ENCODE peak calls at places on chromosomes 6 and 20, in six cellular contexts. One of them, this sample, is unnamed.

GRCh38 chr6:150667977-150668716 is 68.5 kb downstream of the PLEKHG1 start:
- DNase-seq in pancreas: peak; percentile 84
- DNase-seq in IMR-90: peak; percentile 58
- DNase-seq in AG04450: peak; percentile 2
- DNase-seq in RWPE1: peak; percentile 80
- DNase-seq in left ventricle myocardium inferior: peak; percentile 91
- DNase-seq in this sample: peak; percentile 75

GRCh38 chr6:151391471-151392428 is at the start of gene ZBTB2:
- DNase-seq in pancreas: peak; percentile 74
- DNase-seq in left ventricle myocardium inferior: peak; percentile 67
- DNase-seq in AG04450: peak; percentile 75
- DNase-seq in RWPE1: peak; percentile 53
- DNase-seq in IMR-90: peak; percentile 89
- DNase-seq in this sample: no peak

GRCh38 chr20:16397053-16397452 is 176.2 kb downstream of the KIF16B start:
- DNase-seq in AG04450: no peak
- DNase-seq in RWPE1: no peak
- DNase-seq in IMR-90: no peak
- DNase-seq in left ventricle myocardium inferior: peak; percentile 67
- DNase-seq in pancreas: no peak
- DNase-seq in this sample: no peak

GRCh38 chr6:113968472-113968871 is 2.5 kb downstream of the HDAC2 start:
- DNase-seq in AG04450: no peak
- DNase-seq in pancreas: no peak
- DNase-seq in left ventricle myocardium inferior: no peak
- DNase-seq in IMR-90: no peak
- DNase-seq in RWPE1: no peak
- DNase-seq in this sample: no peak

GRCh38 chr6:113591896-113592827 is 265.0 kb upstream of the MARCKS start:
- DNase-seq in AG04450: no peak
- DNase-seq in IMR-90: peak; percentile 31
- DNase-seq in RWPE1: no peak
- DNase-seq in left ventricle myocardium inferior: no peak
- DNase-seq in pancreas: no peak
- DNase-seq in this sample: no peak

GRCh38 chr6:43735642-43736199 is 34.3 kb upstream of the VEGFA start:
- DNase-seq in RWPE1: no peak
- DNase-seq in IMR-90: no peak
- DNase-seq in pancreas: no peak
- DNase-seq in left ventricle myocardium inferior: no peak
- DNase-seq in AG04450: no peak
- DNase-seq in this sample: no peak

GRCh38 chr6:63573140-63573898 is 1.0 kb downstream of the LOC128125822 start:
- DNase-seq in left ventricle myocardium inferior: peak; percentile 76
- DNase-seq in pancreas: peak; percentile 92
- DNase-seq in RWPE1: peak; percentile 90
- DNase-seq in AG04450: no peak
- DNase-seq in IMR-90: peak; percentile 55
- DNase-seq in this sample: peak; percentile 76

GRCh38 chr20:36106606-36107005 is 47.9 kb upstream of the EPB41L1 start:
- DNase-seq in pancreas: no peak
- DNase-seq in RWPE1: no peak
- DNase-seq in IMR-90: no peak
- DNase-seq in left ventricle myocardium inferior: no peak
- DNase-seq in AG04450: no peak
- DNase-seq in this sample: no peak

GRCh38 chr6:29845405-29846006 is 17.9 kb downstream of the HLA-G start:
- DNase-seq in left ventricle myocardium inferior: no peak
- DNase-seq in RWPE1: peak; percentile 42
- DNase-seq in AG04450: no peak
- DNase-seq in pancreas: no peak
- DNase-seq in IMR-90: no peak
- DNase-seq in this sample: peak; percentile 92

GRCh38 chr6:85675030-85675819 is 32.5 kb upstream of the SYNCRIP start:
- DNase-seq in RWPE1: peak; percentile 26
- DNase-seq in AG04450: no peak
- DNase-seq in left ventricle myocardium inferior: no peak
- DNase-seq in pancreas: no peak
- DNase-seq in IMR-90: peak; percentile 84
- DNase-seq in this sample: peak; percentile 51

GRCh38 chr20:52231230-52231746 is 39.7 kb upstream of the ZFP64 start:
- DNase-seq in pancreas: no peak
- DNase-seq in AG04450: no peak
- DNase-seq in RWPE1: no peak
- DNase-seq in IMR-90: no peak
- DNase-seq in left ventricle myocardium inferior: no peak
- DNase-seq in this sample: no peak

GRCh38 chr6:141848029-141848890 is 284.5 kb upstream of the GJE1 start:
- DNase-seq in AG04450: no peak
- DNase-seq in RWPE1: no peak
- DNase-seq in pancreas: no peak
- DNase-seq in left ventricle myocardium inferior: no peak
- DNase-seq in IMR-90: peak; percentile 1
- DNase-seq in this sample: no peak

GRCh38 chr20:58192567-58192966 is 35.9 kb downstream of the ANKRD60 start:
- DNase-seq in IMR-90: no peak
- DNase-seq in RWPE1: no peak
- DNase-seq in pancreas: no peak
- DNase-seq in left ventricle myocardium inferior: no peak
- DNase-seq in AG04450: no peak
- DNase-seq in this sample: no peak

GRCh38 chr20:40462600-40462999 is 226.4 kb downstream of the MAFB start:
- DNase-seq in pancreas: no peak
- DNase-seq in left ventricle myocardium inferior: no peak
- DNase-seq in IMR-90: no peak
- DNase-seq in RWPE1: no peak
- DNase-seq in AG04450: no peak
- DNase-seq in this sample: no peak

GRCh38 chr6:50381106-50381415 is 331.3 kb upstream of the DEFB112 start:
- DNase-seq in pancreas: no peak
- DNase-seq in AG04450: no peak
- DNase-seq in left ventricle myocardium inferior: no peak
- DNase-seq in IMR-90: no peak
- DNase-seq in RWPE1: no peak
- DNase-seq in this sample: no peak

GRCh38 chr6:54419885-54420284 is 111.6 kb downstream of the TINAG start:
- DNase-seq in left ventricle myocardium inferior: no peak
- DNase-seq in AG04450: peak; percentile 79
- DNase-seq in pancreas: no peak
- DNase-seq in IMR-90: peak; percentile 96
- DNase-seq in RWPE1: peak; percentile 70
- DNase-seq in this sample: peak; percentile 78

GRCh38 chr6:99241905-99242534 is 107.5 kb downstream of the FAXC start:
- DNase-seq in AG04450: peak; percentile 1
- DNase-seq in left ventricle myocardium inferior: no peak
- DNase-seq in RWPE1: peak; percentile 20
- DNase-seq in pancreas: no peak
- DNase-seq in IMR-90: peak; percentile 40
- DNase-seq in this sample: peak; percentile 3

GRCh38 chr6:41469156-41469950 is 76.8 kb upstream of the FOXP4 start:
- DNase-seq in AG04450: no peak
- DNase-seq in pancreas: no peak
- DNase-seq in IMR-90: no peak
- DNase-seq in RWPE1: no peak
- DNase-seq in left ventricle myocardium inferior: no peak
- DNase-seq in this sample: no peak

GRCh38 chr6:134169881-134170486 is 117.6 kb upstream of the SLC2A12 start:
- DNase-seq in pancreas: peak; percentile 47
- DNase-seq in RWPE1: no peak
- DNase-seq in AG04450: no peak
- DNase-seq in left ventricle myocardium inferior: no peak
- DNase-seq in IMR-90: peak; percentile 32
- DNase-seq in this sample: no peak

GRCh38 chr6:154488276-154488627 is 22.2 kb downstream of the CNKSR3 start:
- DNase-seq in pancreas: no peak
- DNase-seq in AG04450: no peak
- DNase-seq in IMR-90: peak; percentile 63
- DNase-seq in RWPE1: no peak
- DNase-seq in left ventricle myocardium inferior: no peak
- DNase-seq in this sample: no peak

GRCh38 chr6:4687989-4688947 is 87.9 kb upstream of the CDYL start:
- DNase-seq in left ventricle myocardium inferior: no peak
- DNase-seq in IMR-90: peak; percentile 88
- DNase-seq in AG04450: peak; percentile 42
- DNase-seq in RWPE1: peak; percentile 85
- DNase-seq in pancreas: no peak
- DNase-seq in this sample: peak; percentile 61

GRCh38 chr6:143279385-143279784 is 171.1 kb downstream of the ADAT2 start:
- DNase-seq in RWPE1: no peak
- DNase-seq in pancreas: no peak
- DNase-seq in left ventricle myocardium inferior: no peak
- DNase-seq in AG04450: no peak
- DNase-seq in IMR-90: peak; percentile 21
- DNase-seq in this sample: no peak

GRCh38 chr6:163001341-163001740 is 273.6 kb downstream of the PACRG start:
- DNase-seq in left ventricle myocardium inferior: no peak
- DNase-seq in IMR-90: no peak
- DNase-seq in AG04450: no peak
- DNase-seq in RWPE1: peak; percentile 8
- DNase-seq in pancreas: no peak
- DNase-seq in this sample: no peak

GRCh38 chr6:106442351-106442750 is 81.8 kb downstream of the CRYBG1 start:
- DNase-seq in left ventricle myocardium inferior: no peak
- DNase-seq in AG04450: no peak
- DNase-seq in pancreas: no peak
- DNase-seq in IMR-90: no peak
- DNase-seq in RWPE1: no peak
- DNase-seq in this sample: no peak

GRCh38 chr6:106444777-106445507 is 84.4 kb downstream of the CRYBG1 start:
- DNase-seq in IMR-90: peak; percentile 69
- DNase-seq in RWPE1: peak; percentile 79
- DNase-seq in AG04450: peak; percentile 32
- DNase-seq in pancreas: peak; percentile 22
- DNase-seq in left ventricle myocardium inferior: no peak
- DNase-seq in this sample: no peak

GRCh38 chr6:106434530-106434929 is 74.0 kb downstream of the CRYBG1 start:
- DNase-seq in AG04450: no peak
- DNase-seq in IMR-90: no peak
- DNase-seq in pancreas: no peak
- DNase-seq in RWPE1: no peak
- DNase-seq in left ventricle myocardium inferior: no peak
- DNase-seq in this sample: no peak

GRCh38 chr6:106439459-106439858 is 78.9 kb downstream of the CRYBG1 start:
- DNase-seq in AG04450: no peak
- DNase-seq in RWPE1: peak; percentile 33
- DNase-seq in left ventricle myocardium inferior: no peak
- DNase-seq in pancreas: no peak
- DNase-seq in IMR-90: no peak
- DNase-seq in this sample: peak; percentile 46
- H3K27ac ChIP-seq in AG04450: no peak overlapping the region
- H3K27ac ChIP-seq in RWPE1: no peak overlapping the region
- H3K27ac ChIP-seq in left ventricle myocardium inferior: no peak overlapping the region
- H3K27ac ChIP-seq in pancreas: no peak overlapping the region
- H3K27ac ChIP-seq in IMR-90: no peak overlapping the region
- H3K27ac ChIP-seq in this sample: peak overlapping the region; percentile 50

GRCh38 chr6:138105446-138105845 is 1.8 kb downstream of the PERP start:
- DNase-seq in RWPE1: peak; percentile 79
- DNase-seq in IMR-90: no peak
- DNase-seq in AG04450: no peak
- DNase-seq in left ventricle myocardium inferior: no peak
- DNase-seq in pancreas: no peak
- DNase-seq in this sample: peak; percentile 84
- H3K27ac ChIP-seq in RWPE1: no peak overlapping the region
- H3K27ac ChIP-seq in IMR-90: no peak overlapping the region
- H3K27ac ChIP-seq in AG04450: no peak overlapping the region
- H3K27ac ChIP-seq in left ventricle myocardium inferior: peak overlapping the region; percentile 90
- H3K27ac ChIP-seq in pancreas: peak overlapping the region; percentile 92
- H3K27ac ChIP-seq in this sample: peak overlapping the region; percentile 97

DNA sequence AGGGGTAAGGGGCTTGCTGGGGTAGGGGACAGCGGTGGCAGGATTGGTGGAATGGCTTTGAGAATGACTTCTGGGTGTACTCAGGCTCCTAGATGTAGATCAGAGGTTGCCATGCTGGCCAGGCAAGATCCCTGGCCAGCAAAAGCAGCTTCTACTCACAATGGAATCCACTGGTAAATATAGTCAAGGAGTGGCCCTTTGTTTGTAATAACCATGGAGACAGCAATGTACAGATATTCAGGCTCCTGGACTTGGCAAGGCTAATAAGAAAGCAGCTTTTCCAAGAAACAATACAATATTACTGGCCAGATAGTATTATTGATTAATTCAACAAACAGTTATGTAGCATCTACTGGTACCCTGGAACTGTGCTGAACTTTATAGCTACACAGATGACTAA is 37.9 kb downstream of the CDH26 start:
- DNase-seq in AG04450: no peak
- DNase-seq in RWPE1: no peak
- DNase-seq in left ventricle myocardium inferior: no peak
- DNase-seq in IMR-90: no peak
- DNase-seq in pancreas: no peak
- DNase-seq in this sample: no peak
- H3K27ac ChIP-seq in AG04450: no peak overlapping the region
- H3K27ac ChIP-seq in RWPE1: no peak overlapping the region
- H3K27ac ChIP-seq in left ventricle myocardium inferior: no peak overlapping the region
- H3K27ac ChIP-seq in IMR-90: no peak overlapping the region
- H3K27ac ChIP-seq in pancreas: no peak overlapping the region
- H3K27ac ChIP-seq in this sample: no peak overlapping the region

GRCh38 chr20:10665791-10666190 is 8.0 kb downstream of the JAG1 start:
- DNase-seq in pancreas: peak; percentile 30
- DNase-seq in IMR-90: peak; percentile 30
- DNase-seq in left ventricle myocardium inferior: no peak
- DNase-seq in AG04450: no peak
- DNase-seq in RWPE1: peak; percentile 43
- DNase-seq in this sample: no peak

GRCh38 chr20:10666221-10667076 is 7.3 kb downstream of the JAG1 start:
- DNase-seq in IMR-90: no peak
- DNase-seq in pancreas: no peak
- DNase-seq in AG04450: no peak
- DNase-seq in left ventricle myocardium inferior: no peak
- DNase-seq in RWPE1: no peak
- DNase-seq in this sample: no peak

GRCh38 chr20:10668677-10669368 is 5.0 kb downstream of the JAG1 start:
- DNase-seq in AG04450: no peak
- DNase-seq in IMR-90: no peak
- DNase-seq in pancreas: no peak
- DNase-seq in RWPE1: no peak
- DNase-seq in left ventricle myocardium inferior: no peak
- DNase-seq in this sample: no peak

GRCh38 chr20:10667077-10667401 is 6.8 kb downstream of the JAG1 start:
- DNase-seq in AG04450: no peak
- DNase-seq in left ventricle myocardium inferior: no peak
- DNase-seq in RWPE1: peak; percentile 35
- DNase-seq in pancreas: peak; percentile 35
- DNase-seq in IMR-90: no peak
- DNase-seq in this sample: no peak

DNA sequence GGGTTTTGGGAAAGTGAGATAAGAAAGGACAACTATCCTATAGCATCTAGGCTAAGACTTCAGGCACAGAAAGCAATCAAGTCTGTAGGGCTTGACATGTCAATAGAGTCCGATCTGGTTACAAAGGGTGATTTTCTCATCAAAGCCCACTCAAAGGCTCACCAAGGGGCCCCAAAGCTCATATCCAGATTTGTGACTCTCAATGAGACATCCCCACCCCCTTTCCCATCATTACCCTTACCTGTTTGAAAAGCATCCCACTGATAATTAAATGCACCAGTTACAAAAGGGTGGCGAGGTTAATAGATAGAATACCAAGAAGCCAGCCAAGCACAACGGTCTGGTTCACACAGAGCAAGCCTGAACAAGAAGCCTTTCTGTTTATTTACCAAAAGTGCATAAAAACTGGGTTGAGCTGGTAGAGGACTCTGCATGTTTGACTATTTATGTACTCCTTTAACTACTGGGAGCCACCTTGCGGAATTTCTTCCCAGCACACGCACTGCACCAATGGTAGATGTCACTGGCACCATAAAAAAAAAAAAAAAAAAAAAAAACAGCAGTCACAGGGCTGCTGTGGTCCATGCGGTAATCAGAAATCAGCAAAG is 6.1 kb downstream of the JAG1 start:
- DNase-seq in AG04450: no peak
- DNase-seq in IMR-90: no peak
- DNase-seq in left ventricle myocardium inferior: no peak
- DNase-seq in pancreas: no peak
- DNase-seq in RWPE1: peak; percentile 49
- DNase-seq in this sample: peak; percentile 79
- H3K27ac ChIP-seq in AG04450: no peak overlapping the region
- H3K27ac ChIP-seq in IMR-90: no peak overlapping the region
- H3K27ac ChIP-seq in left ventricle myocardium inferior: peak overlapping the region; percentile 73
- H3K27ac ChIP-seq in pancreas: peak overlapping the region; percentile 74
- H3K27ac ChIP-seq in RWPE1: peak overlapping the region; percentile 96
- H3K27ac ChIP-seq in this sample: peak overlapping the region; percentile 99